ENCODE peak calls at places on chromosome 9, in five cellular contexts. One of them, this sample, is unnamed.
A peak's percentile ranks its signal among the peaks of the same experiment; 100 is the strongest.

GRCh38 chr9:71756753-71757152 is 11.6 kb downstream of the CEMIP2 start:
- DNase-seq in lower leg skin: no peak
- DNase-seq in IMR-90: no peak
- DNase-seq in fibroblast of the aortic adventitia: no peak
- DNase-seq in hepatocyte: no peak
- DNase-seq in this sample: no peak

GRCh38 chr9:81801190-81801589 is 111.8 kb upstream of the TLE1 start:
- DNase-seq in lower leg skin: no peak
- DNase-seq in hepatocyte: no peak
- DNase-seq in IMR-90: peak; percentile 51
- DNase-seq in fibroblast of the aortic adventitia: peak; percentile 53
- DNase-seq in this sample: peak; percentile 38

GRCh38 chr9:135582966-135583685 is 21.6 kb downstream of the PAEP start:
- DNase-seq in lower leg skin: peak; percentile 65
- DNase-seq in fibroblast of the aortic adventitia: no peak
- DNase-seq in IMR-90: no peak
- DNase-seq in hepatocyte: no peak
- DNase-seq in this sample: no peak

GRCh38 chr9:88373018-88373417 is 15.2 kb upstream of the SPIN1 start:
- DNase-seq in fibroblast of the aortic adventitia: no peak
- DNase-seq in IMR-90: no peak
- DNase-seq in lower leg skin: no peak
- DNase-seq in hepatocyte: no peak
- DNase-seq in this sample: no peak

GRCh38 chr9:2086971-2087370 is 71.8 kb downstream of the SMARCA2 start:
- DNase-seq in lower leg skin: no peak
- DNase-seq in hepatocyte: no peak
- DNase-seq in fibroblast of the aortic adventitia: no peak
- DNase-seq in IMR-90: no peak
- DNase-seq in this sample: no peak

GRCh38 chr9:120628207-120628924 is 48.4 kb upstream of the CDK5RAP2 start:
- DNase-seq in IMR-90: no peak
- DNase-seq in lower leg skin: no peak
- DNase-seq in fibroblast of the aortic adventitia: no peak
- DNase-seq in hepatocyte: no peak
- DNase-seq in this sample: no peak

GRCh38 chr9:77384406-77384805 is 207.1 kb downstream of the VPS13A start:
- DNase-seq in fibroblast of the aortic adventitia: peak; percentile 42
- DNase-seq in hepatocyte: no peak
- DNase-seq in lower leg skin: no peak
- DNase-seq in IMR-90: peak; percentile 77
- DNase-seq in this sample: peak; percentile 89

GRCh38 chr9:1025131-1025530 is 25.0 kb upstream of the DMRT2 start:
- DNase-seq in fibroblast of the aortic adventitia: no peak
- DNase-seq in IMR-90: no peak
- DNase-seq in hepatocyte: no peak
- DNase-seq in lower leg skin: no peak
- DNase-seq in this sample: no peak

GRCh38 chr9:130143279-130143893 is 28.8 kb upstream of the NCS1 start:
- DNase-seq in hepatocyte: no peak
- DNase-seq in fibroblast of the aortic adventitia: no peak
- DNase-seq in lower leg skin: no peak
- DNase-seq in IMR-90: no peak
- DNase-seq in this sample: no peak

GRCh38 chr9:91131433-91131839 is 230.3 kb downstream of the AUH start:
- DNase-seq in lower leg skin: peak; percentile 92
- DNase-seq in fibroblast of the aortic adventitia: peak; percentile 96
- DNase-seq in hepatocyte: peak; percentile 64
- DNase-seq in IMR-90: peak; percentile 100
- DNase-seq in this sample: peak; percentile 99

GRCh38 chr9:37286530-37287175 is 135.8 kb upstream of the GRHPR start:
- DNase-seq in fibroblast of the aortic adventitia: no peak
- DNase-seq in lower leg skin: no peak
- DNase-seq in hepatocyte: no peak
- DNase-seq in IMR-90: no peak
- DNase-seq in this sample: no peak

GRCh38 chr9:110994771-110995241 is 43.5 kb downstream of the LPAR1 start:
- DNase-seq in lower leg skin: no peak
- DNase-seq in IMR-90: peak; percentile 44
- DNase-seq in fibroblast of the aortic adventitia: peak; percentile 39
- DNase-seq in hepatocyte: no peak
- DNase-seq in this sample: peak; percentile 87

GRCh38 chr9:130912932-130913598 is 16.5 kb upstream of the QRFP start:
- DNase-seq in fibroblast of the aortic adventitia: peak; percentile 64
- DNase-seq in hepatocyte: no peak
- DNase-seq in IMR-90: peak; percentile 78
- DNase-seq in lower leg skin: no peak
- DNase-seq in this sample: peak; percentile 75

GRCh38 chr9:109401990-109402318 is 81.1 kb upstream of the EPB41L4B start:
- DNase-seq in lower leg skin: no peak
- DNase-seq in IMR-90: peak; percentile 7
- DNase-seq in fibroblast of the aortic adventitia: no peak
- DNase-seq in hepatocyte: no peak
- DNase-seq in this sample: no peak

GRCh38 chr9:91302831-91303230 is 58.9 kb downstream of the AUH start:
- DNase-seq in fibroblast of the aortic adventitia: peak; percentile 90
- DNase-seq in IMR-90: peak; percentile 93
- DNase-seq in hepatocyte: no peak
- DNase-seq in lower leg skin: no peak
- DNase-seq in this sample: peak; percentile 90

GRCh38 chr9:91315191-91315590 is 46.5 kb downstream of the AUH start:
- DNase-seq in hepatocyte: no peak
- DNase-seq in fibroblast of the aortic adventitia: no peak
- DNase-seq in IMR-90: no peak
- DNase-seq in lower leg skin: no peak
- DNase-seq in this sample: no peak

GRCh38 chr9:33120620-33121019 is 44.1 kb upstream of the SMU1 start:
- DNase-seq in fibroblast of the aortic adventitia: no peak
- DNase-seq in IMR-90: no peak
- DNase-seq in hepatocyte: no peak
- DNase-seq in lower leg skin: no peak
- DNase-seq in this sample: no peak

GRCh38 chr9:93304574-93305496 is 120.9 kb downstream of the WNK2 start:
- DNase-seq in IMR-90: peak; percentile 41
- DNase-seq in hepatocyte: peak; percentile 80
- DNase-seq in lower leg skin: peak; percentile 87
- DNase-seq in fibroblast of the aortic adventitia: peak; percentile 43
- DNase-seq in this sample: peak; percentile 37

GRCh38 chr9:102185371-102185770 is 446.9 kb upstream of the GRIN3A start:
- DNase-seq in hepatocyte: no peak
- DNase-seq in IMR-90: no peak
- DNase-seq in lower leg skin: no peak
- DNase-seq in fibroblast of the aortic adventitia: no peak
- DNase-seq in this sample: no peak

GRCh38 chr9:112921549-112921948 is 30.9 kb upstream of the SLC46A2 start:
- DNase-seq in lower leg skin: no peak
- DNase-seq in IMR-90: peak; percentile 63
- DNase-seq in fibroblast of the aortic adventitia: peak; percentile 65
- DNase-seq in hepatocyte: peak; percentile 64
- DNase-seq in this sample: peak; percentile 73

GRCh38 chr9:86353591-86354047 is 591 bp downstream of the TUT7 start:
- DNase-seq in lower leg skin: no peak
- DNase-seq in IMR-90: no peak
- DNase-seq in fibroblast of the aortic adventitia: peak; percentile 45
- DNase-seq in hepatocyte: peak; percentile 58
- DNase-seq in this sample: peak; percentile 27

GRCh38 chr9:22147818-22148573 is 138.9 kb upstream of the CDKN2B start:
- DNase-seq in fibroblast of the aortic adventitia: peak; percentile 93
- DNase-seq in hepatocyte: no peak
- DNase-seq in lower leg skin: no peak
- DNase-seq in IMR-90: peak; percentile 98
- DNase-seq in this sample: peak; percentile 99

GRCh38 chr9:18490591-18491370 is 16.8 kb downstream of the ADAMTSL1 start:
- DNase-seq in hepatocyte: no peak
- DNase-seq in lower leg skin: peak; percentile 89
- DNase-seq in IMR-90: peak; percentile 99
- DNase-seq in fibroblast of the aortic adventitia: peak; percentile 99
- DNase-seq in this sample: peak; percentile 100

GRCh38 chr9:121708768-121709488 is 57.5 kb downstream of the DAB2IP start:
- DNase-seq in fibroblast of the aortic adventitia: no peak
- DNase-seq in hepatocyte: no peak
- DNase-seq in lower leg skin: no peak
- DNase-seq in IMR-90: no peak
- DNase-seq in this sample: peak; percentile 13

GRCh38 chr9:108039491-108039890 is 549.9 kb upstream of the KLF4 start:
- DNase-seq in IMR-90: no peak
- DNase-seq in fibroblast of the aortic adventitia: peak; percentile 47
- DNase-seq in lower leg skin: no peak
- DNase-seq in hepatocyte: no peak
- DNase-seq in this sample: peak; percentile 33

GRCh38 chr9:36970007-36970888 is 63.8 kb downstream of the PAX5 start:
- DNase-seq in lower leg skin: peak; percentile 78
- DNase-seq in IMR-90: no peak
- DNase-seq in hepatocyte: no peak
- DNase-seq in fibroblast of the aortic adventitia: no peak
- DNase-seq in this sample: peak; percentile 25

GRCh38 chr9:117771162-117771561 is 67.0 kb downstream of the TLR4 start:
- DNase-seq in IMR-90: no peak
- DNase-seq in hepatocyte: peak; percentile 7
- DNase-seq in fibroblast of the aortic adventitia: no peak
- DNase-seq in lower leg skin: no peak
- DNase-seq in this sample: no peak

GRCh38 chr9:121651295-121652036 is at the start of gene DAB2IP:
- DNase-seq in hepatocyte: peak; percentile 90
- DNase-seq in lower leg skin: no peak
- DNase-seq in fibroblast of the aortic adventitia: no peak
- DNase-seq in IMR-90: peak; percentile 39
- DNase-seq in this sample: no peak

GRCh38 chr9:114029311-114030170 is 48.6 kb downstream of the AMBP start:
- DNase-seq in hepatocyte: no peak
- DNase-seq in fibroblast of the aortic adventitia: no peak
- DNase-seq in IMR-90: no peak
- DNase-seq in lower leg skin: peak; percentile 72
- DNase-seq in this sample: no peak

GRCh38 chr9:120152295-120152694 is 427.7 kb downstream of the CDK5RAP2 start:
- DNase-seq in IMR-90: no peak
- DNase-seq in lower leg skin: no peak
- DNase-seq in hepatocyte: no peak
- DNase-seq in fibroblast of the aortic adventitia: no peak
- DNase-seq in this sample: peak; percentile 11

GRCh38 chr9:34139477-34140146 is 13.1 kb upstream of the DCAF12 start:
- DNase-seq in fibroblast of the aortic adventitia: peak; percentile 97
- DNase-seq in hepatocyte: peak; percentile 74
- DNase-seq in IMR-90: peak; percentile 91
- DNase-seq in lower leg skin: no peak
- DNase-seq in this sample: peak; percentile 87

GRCh38 chr9:93297659-93298497 is 113.9 kb downstream of the WNK2 start:
- DNase-seq in lower leg skin: peak; percentile 80
- DNase-seq in fibroblast of the aortic adventitia: no peak
- DNase-seq in IMR-90: no peak
- DNase-seq in hepatocyte: no peak
- DNase-seq in this sample: no peak

GRCh38 chr9:90142580-90142979 is 500.0 kb downstream of the DIRAS2 start:
- DNase-seq in IMR-90: peak; percentile 25
- DNase-seq in lower leg skin: no peak
- DNase-seq in fibroblast of the aortic adventitia: peak; percentile 55
- DNase-seq in hepatocyte: peak; percentile 82
- DNase-seq in this sample: peak; percentile 50

GRCh38 chr9:99296375-99296951 is 74.4 kb downstream of the SEC61B start:
- DNase-seq in fibroblast of the aortic adventitia: no peak
- DNase-seq in lower leg skin: no peak
- DNase-seq in hepatocyte: no peak
- DNase-seq in IMR-90: no peak
- DNase-seq in this sample: peak; percentile 22
- H3K4me3 ChIP-seq in fibroblast of the aortic adventitia: no peak overlapping the region
- H3K4me3 ChIP-seq in lower leg skin: no peak overlapping the region
- H3K4me3 ChIP-seq in hepatocyte: no peak overlapping the region
- H3K4me3 ChIP-seq in IMR-90: no peak overlapping the region
- H3K4me3 ChIP-seq in this sample: no peak overlapping the region

DNA sequence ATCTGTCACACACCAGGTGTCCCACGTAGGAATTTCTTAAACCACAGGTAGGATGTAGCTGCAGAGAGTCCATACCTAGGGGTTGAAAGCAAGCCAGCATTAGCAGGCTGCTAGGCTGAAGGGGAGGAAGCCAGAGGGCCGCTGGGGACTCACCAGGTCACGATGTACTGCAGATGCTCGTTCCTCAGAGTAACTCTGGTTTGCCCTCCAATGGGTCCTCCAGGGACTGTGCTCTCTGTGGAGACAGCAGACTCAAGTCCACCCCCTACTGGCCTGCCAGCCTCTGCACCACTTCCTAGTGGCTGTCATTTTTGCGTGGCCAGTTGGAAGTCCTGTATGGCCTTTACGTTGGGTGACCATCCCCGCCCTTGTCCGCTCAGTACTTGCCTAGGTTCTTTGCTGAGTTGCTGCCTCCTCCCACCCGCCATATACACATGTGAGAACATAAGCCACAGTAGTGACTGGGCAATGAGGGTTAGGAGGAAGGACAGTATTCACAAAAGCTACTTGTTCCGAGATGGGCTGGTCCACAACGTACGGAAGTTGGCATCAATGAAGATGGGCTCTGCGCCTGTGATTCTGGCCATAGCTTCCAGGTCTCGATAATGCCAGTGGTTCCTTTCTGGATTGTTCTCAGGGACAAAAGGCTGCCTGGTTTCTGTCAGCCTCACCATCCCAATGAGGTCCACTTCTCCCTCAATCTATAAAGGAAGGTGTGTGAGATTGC is 4.1 kb downstream of the RPL7A start:
- DNase-seq in IMR-90: peak; percentile 60
- DNase-seq in fibroblast of the aortic adventitia: peak; percentile 56
- DNase-seq in hepatocyte: peak; percentile 64
- DNase-seq in lower leg skin: no peak
- DNase-seq in this sample: peak; percentile 81
- TF ChIP-seq CTCF in IMR-90: peak; percentile 59
- TF ChIP-seq CTCF in fibroblast of the aortic adventitia: peak; percentile 64
- TF ChIP-seq CTCF in hepatocyte: peak; percentile 47
- TF ChIP-seq CTCF in lower leg skin: no peak
- TF ChIP-seq CTCF in this sample: peak; percentile 74

GRCh38 chr9:137311971-137312851 is 10.1 kb upstream of the NRARP start:
- DNase-seq in hepatocyte: no peak
- DNase-seq in fibroblast of the aortic adventitia: no peak
- DNase-seq in IMR-90: no peak
- DNase-seq in lower leg skin: no peak
- DNase-seq in this sample: no peak
- H3K4me3 ChIP-seq in hepatocyte: no peak overlapping the region
- H3K4me3 ChIP-seq in fibroblast of the aortic adventitia: no peak overlapping the region
- H3K4me3 ChIP-seq in IMR-90: no peak overlapping the region
- H3K4me3 ChIP-seq in lower leg skin: no peak overlapping the region
- H3K4me3 ChIP-seq in this sample: no peak overlapping the region

DNA sequence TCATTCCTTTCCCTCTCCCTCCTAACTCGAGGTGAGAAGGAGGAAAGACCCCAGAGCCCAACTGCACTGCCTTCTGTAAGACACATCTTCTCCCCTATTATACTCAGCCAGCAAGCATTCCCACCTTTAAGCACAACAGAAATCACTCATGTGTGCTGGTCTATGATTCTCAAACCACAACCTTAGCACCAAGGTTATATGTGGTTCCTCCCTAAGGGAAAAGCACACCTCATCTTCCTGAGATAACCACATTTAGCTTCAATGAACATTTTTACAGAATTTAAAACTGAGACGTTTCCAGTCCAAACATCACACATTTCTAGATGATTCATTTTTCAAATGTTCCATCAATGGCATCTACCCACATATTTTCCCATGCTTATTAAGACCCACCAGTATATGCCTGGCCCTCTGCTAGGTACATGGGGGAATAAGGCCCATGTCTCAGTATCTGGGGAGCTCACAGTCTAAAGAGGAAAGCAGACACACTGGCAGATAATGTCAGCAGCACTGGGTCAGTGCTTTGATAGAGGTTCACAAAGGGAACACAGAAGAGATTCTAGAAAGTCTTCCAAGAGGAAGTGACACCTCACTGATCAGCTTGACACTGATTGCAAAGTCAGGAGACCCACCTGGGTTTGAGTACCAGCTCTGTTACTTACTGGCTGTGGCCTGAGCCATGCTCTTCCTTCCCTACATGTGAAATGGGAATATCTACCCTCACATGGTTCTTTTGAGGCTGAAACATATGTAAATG is 245.4 kb downstream of the DENND1A start:
- DNase-seq in IMR-90: no peak
- DNase-seq in hepatocyte: no peak
- DNase-seq in lower leg skin: no peak
- DNase-seq in fibroblast of the aortic adventitia: no peak
- DNase-seq in this sample: no peak
- TF ChIP-seq CTCF in IMR-90: no peak
- TF ChIP-seq CTCF in hepatocyte: no peak
- TF ChIP-seq CTCF in lower leg skin: no peak
- TF ChIP-seq CTCF in fibroblast of the aortic adventitia: no peak
- TF ChIP-seq CTCF in this sample: no peak

This sample was measured in fibroblast of mammary gland.